ENCODE peak calls at places on chromosomes 12 and 14, in four cellular contexts. F is pancreas, W is upper lobe of right lung, D is aorta. G is an unnamed sample. For H3K36me3, the result is how much of the 10 kb centered on the place peaks cover.

GRCh38 chr14:75960219-75960618 is 21.6 kb downstream of the TGFB3 start:
- DNase-seq in F (no peak), W (no peak), D (no peak), G (no peak)

GRCh38 chr12:26338574-26339572 is 143.5 kb downstream of the SSPN start:
- DNase-seq in F (no peak), W (no peak), D (no peak), G (no peak)

GRCh38 chr14:65847065-65847847 is 434.7 kb downstream of the FUT8 start:
- DNase-seq in F (no peak), W (no peak), D (no peak), G (no peak)

GRCh38 chr12:5506821-5507231 is 74.9 kb downstream of the NTF3 start:
- DNase-seq in F (no peak), W (no peak), D (no peak), G (no peak)

GRCh38 chr12:86698581-86698980 is 442.4 kb upstream of the MGAT4C start:
- DNase-seq in F (no peak), W (no peak), D (no peak), G (no peak)

GRCh38 chr12:26281320-26281719 is 85.9 kb downstream of the SSPN start:
- DNase-seq in F (no peak), W (no peak), D (no peak), G (no peak)

GRCh38 chr12:94187351-94187750 is 39.0 kb downstream of the PLXNC1 start:
- DNase-seq in F (no peak), W (no peak), D (no peak), G (no peak)

GRCh38 chr12:89971880-89972279 is 263.2 kb upstream of the ATP2B1 start:
- DNase-seq in F (no peak), W (no peak), D (no peak), G (no peak)

GRCh38 chr14:53174918-53175317 is 21.8 kb upstream of the DDHD1 start:
- DNase-seq in F (no peak), W (no peak), D (no peak), G (no peak)

GRCh38 chr14:99575043-99576023 is 28.7 kb downstream of the CCDC85C start:
- DNase-seq in F (peak), W (peak), D (no peak), G (peak)

GRCh38 chr14:29757711-29758233 is 169.9 kb downstream of the PRKD1 start:
- DNase-seq in F (no peak), W (no peak), D (no peak), G (no peak)

GRCh38 chr12:113059071-113059595 is 2.6 kb downstream of the DTX1 start:
- DNase-seq in F (no peak), W (no peak), D (no peak), G (no peak)

GRCh38 chr12:124923906-124924734 is 9.7 kb upstream of the UBC start:
- DNase-seq in F (no peak), W (no peak), D (peak), G (no peak)

GRCh38 chr14:95496690-95497241 is 19.7 kb downstream of the SYNE3 start:
- DNase-seq in F (no peak), W (no peak), D (no peak), G (no peak)

GRCh38 chr14:53190938-53191337 is 37.8 kb upstream of the DDHD1 start:
- DNase-seq in F (no peak), W (no peak), D (no peak), G (no peak)

GRCh38 chr12:30813741-30814687 is 59.3 kb upstream of the CAPRIN2 start:
- DNase-seq in F (no peak), W (no peak), D (no peak), G (no peak)

GRCh38 chr14:61213930-61214329 is 67.2 kb downstream of the TMEM30B start:
- DNase-seq in F (no peak), W (no peak), D (no peak), G (no peak)

GRCh38 chr12:3295648-3296408 is 195.2 kb upstream of the PRMT8 start:
- DNase-seq in F (peak), W (no peak), D (peak), G (peak)

GRCh38 chr12:54140958-54141388 is 47.8 kb downstream of the SMUG1 start:
- DNase-seq in F (no peak), W (no peak), D (peak), G (no peak)

GRCh38 chr14:77133718-77134338 is 7.8 kb downstream of the ZDHHC22 start:
- DNase-seq in F (peak), W (peak), D (no peak), G (peak)

GRCh38 chr12:13571035-13571434 is 374.5 kb downstream of the EMP1 start:
- DNase-seq in F (no peak), W (no peak), D (no peak), G (no peak)

GRCh38 chr12:3827301-3828000 is 45.7 kb downstream of the PARP11 start:
- DNase-seq in F (no peak), W (no peak), D (no peak), G (no peak)

GRCh38 chr12:70052931-70053497 is 190.2 kb upstream of the CNOT2 start:
- DNase-seq in F (peak), W (no peak), D (no peak), G (no peak)

GRCh38 chr12:105721051-105721825 is 390.7 kb downstream of the C12orf75 start:
- DNase-seq in F (no peak), W (no peak), D (no peak), G (no peak)

GRCh38 chr12:42421844-42422779 is 96.1 kb downstream of the PPHLN1 start:
- DNase-seq in F (no peak), W (no peak), D (no peak), G (no peak)

GRCh38 chr12:53725824-53726223 is 1.4 kb downstream of the CALCOCO1 start:
- DNase-seq in F (no peak), W (peak), D (no peak), G (peak)

GRCh38 chr12:58189030-58189429 is 247.7 kb downstream of the ATP23 start:
- DNase-seq in F (no peak), W (no peak), D (no peak), G (no peak)

GRCh38 chr12:104057771-104058197 is 6.5 kb upstream of the HCFC2 start:
- DNase-seq in F (no peak), W (no peak), D (no peak), G (no peak)

GRCh38 chr14:68666206-68666730 is 126.6 kb downstream of the ZFP36L1 start:
- DNase-seq in F (peak), W (no peak), D (no peak), G (no peak)

GRCh38 chr14:68664225-68664681 is 128.6 kb downstream of the ZFP36L1 start:
- DNase-seq in F (peak), W (no peak), D (no peak), G (no peak)

GRCh38 chr14:68665792-68666195 is 127.1 kb downstream of the ZFP36L1 start:
- DNase-seq in F (no peak), W (no peak), D (no peak), G (no peak)

GRCh38 chr14:68663385-68664076 is 129.3 kb downstream of the ZFP36L1 start:
- DNase-seq in F (peak), W (no peak), D (no peak), G (no peak)

GRCh38 chr14:68665116-68665515 is 127.8 kb downstream of the ZFP36L1 start:
- DNase-seq in F (peak), W (no peak), D (no peak), G (no peak)
- H3K36me3 ChIP-seq in F (under half), W (under half), D (under half), G (under half)

GRCh38 chr12:132908145-132909029 is 21.0 kb upstream of the CHFR start:
- DNase-seq in F (peak), W (peak), D (peak), G (peak)

GRCh38 chr12:132909030-132909368 is 21.6 kb upstream of the CHFR start:
- DNase-seq in F (no peak), W (no peak), D (no peak), G (no peak)

GRCh38 chr12:132907216-132907615 is 19.8 kb upstream of the CHFR start:
- DNase-seq in F (no peak), W (no peak), D (no peak), G (no peak)

GRCh38 chr12:132899033-132899432 is 11.6 kb upstream of the CHFR start:
- DNase-seq in F (no peak), W (no peak), D (no peak), G (no peak)

GRCh38 chr12:132904718-132905328 is 17.4 kb upstream of the CHFR start:
- DNase-seq in F (peak), W (peak), D (peak), G (peak)
- H3K4me3 ChIP-seq in F (no peak), W (peak), D (no peak), G (no peak)

GRCh38 chr14:69770559-69770958 is 3.6 kb downstream of the SRSF5 start:
- DNase-seq in F (no peak), W (no peak), D (no peak), G (no peak)
- H3K36me3 ChIP-seq in F (half or more), W (half or more), D (under half), G (under half)

GRCh38 chr12:65881965-65882413 is 57.7 kb downstream of the HMGA2 start:
- DNase-seq in F (peak), W (peak), D (peak), G (no peak)
- H3K4me3 ChIP-seq in F (peak), W (peak), D (peak), G (no peak)

DNA sequence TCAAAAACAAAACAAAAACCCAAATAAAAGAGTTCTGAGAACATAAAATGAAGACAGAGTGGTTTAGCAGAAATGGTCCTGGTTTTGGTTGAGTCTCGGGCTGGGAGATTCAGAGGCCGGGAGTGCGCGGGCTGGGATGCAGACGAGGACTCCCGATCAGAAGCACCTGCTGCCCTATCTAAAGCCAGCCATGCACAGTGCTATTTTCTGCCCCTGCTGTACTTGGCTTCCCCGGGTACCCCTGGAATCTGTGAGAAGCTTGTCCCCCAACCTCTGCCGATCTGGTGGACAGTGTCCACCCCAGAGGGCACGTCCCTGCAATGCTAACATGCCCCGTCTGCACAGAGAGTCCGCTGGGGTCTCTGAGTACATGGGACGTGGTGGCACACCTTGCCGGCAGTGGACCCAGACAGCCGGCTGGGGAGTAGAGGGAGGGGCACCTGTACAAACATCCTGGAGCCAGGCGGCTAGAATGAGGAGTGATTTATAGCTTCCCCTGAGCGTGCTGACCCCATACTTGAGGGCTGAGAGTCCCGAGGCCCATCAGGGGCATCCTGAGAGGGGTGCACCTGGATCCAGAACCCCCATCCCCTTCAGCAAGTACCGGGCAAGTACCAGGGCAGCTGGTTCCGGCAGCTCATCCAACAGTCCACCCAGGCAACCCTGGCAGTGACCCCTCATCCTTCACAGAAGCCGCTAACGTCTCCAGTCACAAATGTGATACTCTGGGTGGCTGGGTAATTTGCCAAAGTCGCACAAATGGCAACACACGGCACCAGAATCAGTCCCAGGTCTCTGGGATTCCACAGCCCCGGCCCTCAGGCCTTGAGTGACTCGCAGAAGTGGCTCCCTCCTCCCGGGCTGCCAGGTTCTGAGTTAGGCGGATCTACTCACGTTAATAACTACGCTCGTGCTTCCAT is 37.1 kb downstream of the CHGA start:
- DNase-seq in F (no peak), W (no peak), D (peak), G (no peak)
- H3K36me3 ChIP-seq in F (under half), W (under half), D (under half), G (under half)

GRCh38 chr12:46233985-46234384 is 34.9 kb downstream of the SLC38A1 start:
- DNase-seq in F (no peak), W (no peak), D (no peak), G (no peak)
- H3K4me3 ChIP-seq in F (no peak), W (no peak), D (no peak), G (no peak)

DNA sequence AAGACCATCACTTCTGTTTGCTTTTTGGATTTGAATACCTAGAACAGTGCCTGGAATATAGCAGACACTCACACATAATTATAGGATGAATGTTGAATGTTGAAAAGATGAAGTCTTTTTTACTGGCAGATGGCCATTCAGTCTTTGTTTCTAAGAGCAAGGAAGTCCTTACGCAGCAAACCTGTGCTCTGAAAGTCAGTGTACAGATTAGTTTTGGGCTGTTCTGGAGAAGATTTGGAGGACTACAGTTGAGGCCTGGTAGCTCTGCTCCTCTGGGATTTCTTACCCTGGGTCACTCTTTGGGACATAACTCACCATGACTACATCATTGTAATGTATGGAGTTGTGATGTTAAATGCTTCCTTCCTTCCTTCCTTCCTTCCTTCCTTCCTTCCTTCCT is 3.3 kb downstream of the OR4E2 start:
- DNase-seq in F (no peak), W (no peak), D (no peak), G (no peak)
- H3K36me3 ChIP-seq in F (under half), W (under half), D (under half), G (under half)

DNA sequence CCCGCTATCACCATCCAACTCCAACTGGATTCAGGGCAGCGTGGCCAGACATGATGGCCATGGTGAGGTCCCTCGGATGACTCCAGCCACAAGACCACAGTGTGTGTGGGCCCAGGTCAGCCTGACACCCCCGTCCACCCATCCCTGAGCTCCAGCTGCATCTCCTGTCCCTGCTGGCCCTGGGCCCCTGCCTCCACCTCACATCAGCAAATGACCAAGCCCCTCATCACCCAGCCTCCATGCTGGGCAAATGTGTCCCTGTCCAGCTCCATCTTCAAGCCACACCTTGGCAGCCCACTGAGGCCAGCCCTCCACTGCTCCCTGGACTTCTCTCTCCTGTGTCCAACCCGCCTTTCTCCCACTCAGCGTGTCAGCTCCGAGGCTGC is 3.2 kb downstream of the GPR132 start:
- DNase-seq in F (no peak), W (no peak), D (no peak), G (no peak)
- H3K4me3 ChIP-seq in F (no peak), W (peak), D (no peak), G (no peak)

DNA sequence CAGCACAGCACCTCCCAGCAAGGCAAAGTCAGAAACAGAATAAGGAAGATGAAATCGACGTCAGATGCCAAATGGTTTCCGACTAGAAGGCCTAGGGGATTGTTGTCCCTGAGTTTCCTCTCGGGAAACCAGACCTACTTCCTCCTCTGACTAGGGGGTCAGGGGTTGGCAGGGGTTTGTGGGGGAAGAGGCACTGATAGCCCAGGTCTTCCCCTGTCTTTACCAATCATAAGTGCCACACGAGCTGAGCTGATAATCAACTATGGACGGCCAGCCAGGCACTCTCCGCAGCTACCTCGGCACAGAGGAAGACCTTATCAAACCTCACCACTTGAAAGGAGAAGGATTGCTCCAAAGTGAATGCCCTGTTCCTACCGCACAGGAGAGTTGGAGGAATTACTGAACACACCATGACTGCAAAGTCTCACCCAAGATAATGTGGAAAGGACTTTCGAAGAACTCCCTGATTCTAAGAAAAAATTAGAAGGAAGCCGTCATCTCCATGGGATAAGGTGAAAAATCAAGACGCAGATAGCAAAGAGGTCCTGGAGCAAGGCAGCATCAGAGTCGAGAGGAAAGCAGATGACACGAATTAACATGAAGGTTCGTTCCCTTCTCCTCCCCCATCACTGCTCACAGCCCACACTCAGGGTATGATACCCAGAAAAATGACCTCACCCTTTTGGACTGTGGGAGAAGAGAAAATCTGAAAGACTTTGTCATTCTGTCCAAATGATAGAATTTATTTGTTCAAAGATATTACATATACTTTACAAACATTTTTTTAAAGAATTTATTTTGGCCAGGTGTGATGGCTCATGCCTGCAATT is 77.7 kb upstream of the MED13L start:
- DNase-seq in F (no peak), W (peak), D (no peak), G (no peak)
- H3K36me3 ChIP-seq in F (under half), W (under half), D (under half), G (under half)

G was measured in mucosa of descending colon.